ENCODE peak calls at places on chromosome 6, in four cellular contexts. F, M, S and Q are unnamed samples.

GRCh38 chr6:37171141-37171969 is 1.4 kb downstream of the PIM1 start:
- DNase-seq in M (peak), F (peak), S (no peak), Q (peak)

GRCh38 chr6:95519228-95520037 is 57.9 kb upstream of the MANEA start:
- DNase-seq in S (no peak), F (no peak), M (no peak), Q (no peak)

GRCh38 chr6:56692586-56693245 is 50.0 kb upstream of the DST start:
- DNase-seq in S (no peak), M (no peak), F (no peak), Q (peak)

GRCh38 chr6:32967151-32968091 is 973 bp upstream of the BRD2 start:
- DNase-seq in S (no peak), F (no peak), M (no peak), Q (peak)

GRCh38 chr6:130033999-130034814 is 15.8 kb downstream of the L3MBTL3 start:
- DNase-seq in M (no peak), S (no peak), F (peak), Q (peak)

GRCh38 chr6:30568245-30568644 is 3.0 kb upstream of the ABCF1 start:
- DNase-seq in F (no peak), S (peak), M (no peak), Q (no peak)

GRCh38 chr6:168626046-168626445 is 185.1 kb downstream of the SMOC2 start:
- DNase-seq in F (no peak), S (no peak), M (no peak), Q (no peak)

GRCh38 chr6:167650730-167651129 is 176.0 kb upstream of the AFDN start:
- DNase-seq in S (no peak), F (no peak), M (no peak), Q (no peak)

GRCh38 chr6:44559486-44560270 is 172.2 kb downstream of the CDC5L start:
- DNase-seq in F (no peak), M (no peak), S (no peak), Q (no peak)

GRCh38 chr6:16421462-16421960 is 183.1 kb downstream of the GMPR start:
- DNase-seq in M (no peak), S (no peak), F (no peak), Q (no peak)

GRCh38 chr6:11224966-11225463 is 7.5 kb downstream of the NEDD9 start:
- DNase-seq in F (no peak), S (no peak), M (no peak), Q (no peak)

GRCh38 chr6:149211046-149211571 is 106.4 kb upstream of the TAB2 start:
- DNase-seq in F (no peak), S (no peak), M (no peak), Q (peak)

GRCh38 chr6:7184502-7184901 is 76.7 kb downstream of the RREB1 start:
- DNase-seq in M (no peak), F (no peak), S (no peak), Q (peak)

GRCh38 chr6:112311950-112312547 is 35.1 kb upstream of the RFPL4B start:
- DNase-seq in S (no peak), M (no peak), F (peak), Q (peak)

GRCh38 chr6:36839819-36840379 is 655 bp upstream of the CPNE5 start:
- DNase-seq in F (peak), S (peak), M (no peak), Q (no peak)

GRCh38 chr6:170108456-170108855 is 182.4 kb downstream of the DLL1 start:
- DNase-seq in F (no peak), S (no peak), M (peak), Q (no peak)

GRCh38 chr6:16764188-16764950 is 3.1 kb upstream of the ATXN1 start:
- DNase-seq in S (no peak), M (no peak), F (peak), Q (peak)

GRCh38 chr6:104969785-104970581 is 13.1 kb downstream of the LIN28B start:
- DNase-seq in S (no peak), M (no peak), F (no peak), Q (no peak)

GRCh38 chr6:35970181-35970580 is 49.3 kb upstream of the SRPK1 start:
- DNase-seq in M (no peak), F (peak), S (no peak), Q (peak)

GRCh38 chr6:11766589-11767450 is 11.8 kb downstream of the ADTRP start:
- DNase-seq in M (no peak), F (peak), S (no peak), Q (peak)

GRCh38 chr6:142537612-142538478 is 236.0 kb downstream of the ADGRG6 start:
- DNase-seq in S (no peak), F (no peak), M (no peak), Q (peak)

GRCh38 chr6:137904822-137905617 is 38.0 kb downstream of the TNFAIP3 start:
- DNase-seq in S (peak), F (no peak), M (peak), Q (peak)

GRCh38 chr6:26125015-26125690 is 37.9 kb downstream of the HFE start:
- DNase-seq in M (peak), S (no peak), F (no peak), Q (no peak)

GRCh38 chr6:116518621-116519020 is 7.2 kb downstream of the CALHM5 start:
- DNase-seq in F (no peak), S (no peak), M (no peak), Q (no peak)

GRCh38 chr6:32294566-32294965 is 70.7 kb upstream of the NOTCH4 start:
- DNase-seq in S (no peak), M (no peak), F (no peak), Q (no peak)

GRCh38 chr6:155315516-155315871 is 1.2 kb upstream of the TFB1M start:
- DNase-seq in S (no peak), F (no peak), M (no peak), Q (no peak)

GRCh38 chr6:108355890-108356289 is 61.0 kb downstream of the AFG1L start:
- DNase-seq in M (no peak), S (no peak), F (no peak), Q (no peak)

GRCh38 chr6:128225610-128226009 is 294.8 kb downstream of the PTPRK start:
- DNase-seq in M (no peak), F (no peak), S (no peak), Q (no peak)

GRCh38 chr6:148304976-148305375 is 37.7 kb upstream of the SASH1 start:
- DNase-seq in M (no peak), F (no peak), S (no peak), Q (peak)